ENCODE peak calls at places on chromosomes 12 and 14, in seven cellular contexts. P, C, V, U, R, W and F are unnamed samples.

GRCh38 chr12:22431693-22432251 is 97.3 kb upstream of the ST8SIA1 start:
- DNase-seq in P (no peak), C (no peak), V (no peak), U (no peak), R (no peak), W (no peak), F (no peak)

GRCh38 chr14:68028075-68028474 is 208.5 kb downstream of the RAD51B start:
- DNase-seq in P (no peak), C (no peak), V (no peak), U (no peak), R (no peak), W (no peak), F (no peak)

GRCh38 chr12:3150820-3151590 is 73.8 kb downstream of the TSPAN9 start:
- DNase-seq in P (no peak), C (peak), V (no peak), U (no peak), R (no peak), W (peak), F (no peak)

GRCh38 chr12:50639721-50640120 is 124.2 kb upstream of the ATF1 start:
- DNase-seq in P (no peak), C (no peak), V (no peak), U (no peak), R (no peak), W (no peak), F (no peak)

GRCh38 chr14:101878222-101879211 is 85.9 kb upstream of the DYNC1H1 start:
- DNase-seq in P (no peak), C (no peak), V (no peak), U (no peak), R (no peak), W (no peak), F (no peak)

GRCh38 chr14:91906374-91906773 is 39.0 kb upstream of the TC2N start:
- DNase-seq in P (no peak), C (no peak), V (no peak), U (no peak), R (no peak), W (no peak), F (no peak)

GRCh38 chr14:95493503-95493902 is 22.9 kb downstream of the SYNE3 start:
- DNase-seq in P (no peak), C (no peak), V (no peak), U (no peak), R (no peak), W (no peak), F (no peak)

GRCh38 chr14:53741379-53742225 is 215.0 kb downstream of the BMP4 start:
- DNase-seq in P (no peak), C (peak), V (no peak), U (no peak), R (no peak), W (no peak), F (no peak)

GRCh38 chr12:122080149-122081107 is 1.9 kb downstream of the MLXIP start:
- DNase-seq in P (no peak), C (peak), V (no peak), U (peak), R (peak), W (peak), F (peak)